ENCODE peak calls at places on chromosome 4, in five cellular contexts. One of them, this sample, is unnamed. For H3K36me3, the result is how much of the 10 kb centered on the place peaks cover.

GRCh38 chr4:83644677-83645639 is 109.0 kb downstream of the GPAT3 start:
- DNase-seq in ovary: no peak
- DNase-seq in MM.1S: peak
- DNase-seq in right lobe of liver: no peak
- DNase-seq in adrenal gland: no peak
- DNase-seq in this sample: no peak

GRCh38 chr4:121108557-121108956 is 36.2 kb upstream of the NDNF start:
- DNase-seq in adrenal gland: no peak
- DNase-seq in ovary: no peak
- DNase-seq in right lobe of liver: no peak
- DNase-seq in MM.1S: no peak
- DNase-seq in this sample: no peak

GRCh38 chr4:84582988-84583870 is at the start of gene CDS1:
- DNase-seq in MM.1S: no peak
- DNase-seq in right lobe of liver: peak
- DNase-seq in adrenal gland: peak
- DNase-seq in ovary: no peak
- DNase-seq in this sample: peak

GRCh38 chr4:6461301-6462165 is 10.9 kb downstream of the PPP2R2C start:
- DNase-seq in ovary: no peak
- DNase-seq in adrenal gland: peak
- DNase-seq in MM.1S: no peak
- DNase-seq in right lobe of liver: no peak
- DNase-seq in this sample: no peak

GRCh38 chr4:6190486-6190885 is 9.9 kb downstream of the JAKMIP1 start:
- DNase-seq in MM.1S: no peak
- DNase-seq in ovary: no peak
- DNase-seq in adrenal gland: no peak
- DNase-seq in right lobe of liver: no peak
- DNase-seq in this sample: no peak

GRCh38 chr4:25937801-25938200 is 23.8 kb downstream of the SMIM20 start:
- DNase-seq in adrenal gland: no peak
- DNase-seq in MM.1S: peak
- DNase-seq in ovary: no peak
- DNase-seq in right lobe of liver: no peak
- DNase-seq in this sample: no peak

GRCh38 chr4:112173593-112174559 is 28.6 kb downstream of the FAM241A start:
- DNase-seq in right lobe of liver: no peak
- DNase-seq in MM.1S: no peak
- DNase-seq in ovary: no peak
- DNase-seq in adrenal gland: no peak
- DNase-seq in this sample: no peak

GRCh38 chr4:77820836-77821561 is 1.8 kb upstream of the CNOT6L start:
- DNase-seq in adrenal gland: no peak
- DNase-seq in right lobe of liver: no peak
- DNase-seq in MM.1S: peak
- DNase-seq in ovary: no peak
- DNase-seq in this sample: no peak

GRCh38 chr4:150493846-150494245 is 88.1 kb upstream of the MAB21L2 start:
- DNase-seq in adrenal gland: no peak
- DNase-seq in ovary: no peak
- DNase-seq in right lobe of liver: no peak
- DNase-seq in MM.1S: no peak
- DNase-seq in this sample: no peak

GRCh38 chr4:7854697-7855370 is 84.8 kb downstream of the AFAP1 start:
- DNase-seq in right lobe of liver: no peak
- DNase-seq in adrenal gland: no peak
- DNase-seq in ovary: no peak
- DNase-seq in MM.1S: no peak
- DNase-seq in this sample: no peak

GRCh38 chr4:179536694-179537093 is 2094.5 kb upstream of the AGA start:
- DNase-seq in MM.1S: no peak
- DNase-seq in adrenal gland: no peak
- DNase-seq in right lobe of liver: no peak
- DNase-seq in ovary: no peak
- DNase-seq in this sample: no peak

GRCh38 chr4:13248621-13249298 is 235.4 kb downstream of the RAB28 start:
- DNase-seq in MM.1S: peak
- DNase-seq in right lobe of liver: no peak
- DNase-seq in ovary: no peak
- DNase-seq in adrenal gland: no peak
- DNase-seq in this sample: no peak

GRCh38 chr4:3287972-3288570 is 4.8 kb upstream of the RGS12 start:
- DNase-seq in ovary: no peak
- DNase-seq in right lobe of liver: no peak
- DNase-seq in MM.1S: no peak
- DNase-seq in adrenal gland: peak
- DNase-seq in this sample: no peak

GRCh38 chr4:2796261-2797187 is 3.6 kb downstream of the SH3BP2 start:
- DNase-seq in right lobe of liver: peak
- DNase-seq in MM.1S: no peak
- DNase-seq in adrenal gland: peak
- DNase-seq in ovary: peak
- DNase-seq in this sample: no peak

GRCh38 chr4:107619065-107619464 is 101.0 kb downstream of the PAPSS1 start:
- DNase-seq in ovary: no peak
- DNase-seq in right lobe of liver: no peak
- DNase-seq in adrenal gland: no peak
- DNase-seq in MM.1S: no peak
- DNase-seq in this sample: no peak

GRCh38 chr4:80237992-80238391 is 28.5 kb upstream of the FGF5 start:
- DNase-seq in MM.1S: no peak
- DNase-seq in adrenal gland: no peak
- DNase-seq in ovary: no peak
- DNase-seq in right lobe of liver: no peak
- DNase-seq in this sample: no peak

GRCh38 chr4:10299601-10300000 is 157.6 kb downstream of the ZNF518B start:
- DNase-seq in adrenal gland: no peak
- DNase-seq in MM.1S: no peak
- DNase-seq in right lobe of liver: no peak
- DNase-seq in ovary: no peak
- DNase-seq in this sample: no peak

GRCh38 chr4:10289534-10289899 is 167.7 kb downstream of the ZNF518B start:
- DNase-seq in MM.1S: no peak
- DNase-seq in right lobe of liver: no peak
- DNase-seq in ovary: no peak
- DNase-seq in adrenal gland: no peak
- DNase-seq in this sample: no peak

GRCh38 chr4:10298681-10299080 is 158.5 kb downstream of the ZNF518B start:
- DNase-seq in right lobe of liver: no peak
- DNase-seq in adrenal gland: no peak
- DNase-seq in ovary: no peak
- DNase-seq in MM.1S: no peak
- DNase-seq in this sample: no peak

GRCh38 chr4:10296730-10297129 is 160.5 kb downstream of the ZNF518B start:
- DNase-seq in MM.1S: no peak
- DNase-seq in adrenal gland: peak
- DNase-seq in ovary: no peak
- DNase-seq in right lobe of liver: no peak
- DNase-seq in this sample: no peak

GRCh38 chr4:10295326-10295725 is 161.9 kb downstream of the ZNF518B start:
- DNase-seq in adrenal gland: no peak
- DNase-seq in right lobe of liver: no peak
- DNase-seq in ovary: no peak
- DNase-seq in MM.1S: no peak
- DNase-seq in this sample: no peak
- TF ChIP-seq CTCF in adrenal gland: no peak
- TF ChIP-seq CTCF in right lobe of liver: no peak
- TF ChIP-seq CTCF in ovary: no peak
- TF ChIP-seq CTCF in MM.1S: no peak
- TF ChIP-seq CTCF in this sample: no peak

DNA sequence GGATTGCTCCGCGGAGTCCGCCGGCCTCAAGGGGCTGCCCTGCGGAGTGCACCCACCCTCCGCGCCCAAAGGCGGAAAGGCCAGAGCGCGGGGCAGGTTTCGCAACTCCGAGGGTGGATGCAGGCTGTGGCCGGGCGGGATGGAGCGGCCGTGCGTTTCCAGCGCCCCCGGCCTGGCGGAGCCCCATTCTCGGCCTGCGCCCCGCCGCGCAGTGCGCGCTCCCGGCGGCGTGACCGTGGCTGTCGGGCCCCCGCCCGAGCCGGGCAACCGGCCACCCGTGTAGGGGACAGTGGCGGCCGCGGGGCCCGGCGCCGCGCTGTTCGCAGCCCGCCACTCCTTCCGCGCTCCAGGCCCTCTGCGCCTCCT is 331 bp downstream of the SETD7 start:
- DNase-seq in right lobe of liver: peak
- DNase-seq in ovary: peak
- DNase-seq in adrenal gland: peak
- DNase-seq in MM.1S: no peak
- DNase-seq in this sample: peak
- H3K36me3 ChIP-seq in right lobe of liver: under half
- H3K36me3 ChIP-seq in ovary: under half
- H3K36me3 ChIP-seq in adrenal gland: under half
- H3K36me3 ChIP-seq in MM.1S: under half
- H3K36me3 ChIP-seq in this sample: under half

DNA sequence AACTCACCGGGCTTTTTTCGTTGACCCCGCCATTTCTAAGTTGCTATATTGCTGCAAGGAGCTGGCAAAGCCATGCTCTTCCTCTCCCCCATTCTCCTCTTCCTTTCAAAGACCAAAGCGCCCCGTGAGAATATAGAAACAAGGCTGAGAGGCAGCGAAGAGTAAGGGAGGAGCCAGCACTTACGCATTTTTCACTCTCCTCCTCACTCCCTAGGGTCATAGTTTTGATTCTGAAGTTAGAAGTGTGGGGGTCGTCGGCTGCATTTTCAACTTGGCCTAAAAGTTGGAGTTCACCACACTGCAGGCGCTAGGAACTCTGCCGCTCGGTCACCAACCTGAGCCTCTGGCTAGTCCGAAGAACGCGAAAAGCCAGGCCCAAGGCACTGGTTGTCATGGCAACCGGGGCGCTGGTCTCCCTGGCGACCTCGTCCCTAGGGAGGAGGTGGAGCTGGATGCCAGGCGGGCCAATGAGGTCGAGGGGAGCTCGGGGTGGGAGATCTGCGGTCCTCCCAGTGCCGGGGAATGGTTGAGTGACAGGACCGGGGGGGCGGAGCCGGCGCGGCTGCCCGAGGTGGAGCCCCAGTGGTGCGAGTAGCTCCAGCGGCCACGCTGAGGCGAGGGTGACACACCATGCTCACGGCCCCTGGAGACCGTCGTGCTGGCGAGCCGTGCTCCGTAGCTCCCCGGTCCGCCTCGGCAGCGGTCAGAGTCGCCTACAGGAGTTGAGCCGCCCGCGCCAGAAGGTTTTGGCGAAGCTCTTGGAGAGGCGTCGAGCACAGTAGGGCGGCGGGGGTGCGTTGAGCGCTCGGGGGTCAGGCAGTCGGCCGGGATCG is at the start of gene PTPN13:
- DNase-seq in MM.1S: peak
- DNase-seq in ovary: peak
- DNase-seq in adrenal gland: peak
- DNase-seq in right lobe of liver: peak
- DNase-seq in this sample: peak
- TF ChIP-seq CTCF in MM.1S: peak
- TF ChIP-seq CTCF in ovary: no peak
- TF ChIP-seq CTCF in adrenal gland: peak
- TF ChIP-seq CTCF in right lobe of liver: no peak
- TF ChIP-seq CTCF in this sample: no peak

GRCh38 chr4:39243462-39243861 is 61.1 kb downstream of the WDR19 start:
- DNase-seq in adrenal gland: no peak
- DNase-seq in ovary: no peak
- DNase-seq in right lobe of liver: no peak
- DNase-seq in MM.1S: no peak
- DNase-seq in this sample: no peak
- H3K36me3 ChIP-seq in adrenal gland: under half
- H3K36me3 ChIP-seq in ovary: under half
- H3K36me3 ChIP-seq in right lobe of liver: under half
- H3K36me3 ChIP-seq in MM.1S: under half
- H3K36me3 ChIP-seq in this sample: under half

GRCh38 chr4:56976878-56977320 is 507 bp downstream of the NOA1 start:
- DNase-seq in ovary: no peak
- DNase-seq in MM.1S: peak
- DNase-seq in right lobe of liver: peak
- DNase-seq in adrenal gland: no peak
- DNase-seq in this sample: peak
- TF ChIP-seq CTCF in ovary: no peak
- TF ChIP-seq CTCF in MM.1S: peak
- TF ChIP-seq CTCF in right lobe of liver: peak
- TF ChIP-seq CTCF in adrenal gland: no peak
- TF ChIP-seq CTCF in this sample: no peak

DNA sequence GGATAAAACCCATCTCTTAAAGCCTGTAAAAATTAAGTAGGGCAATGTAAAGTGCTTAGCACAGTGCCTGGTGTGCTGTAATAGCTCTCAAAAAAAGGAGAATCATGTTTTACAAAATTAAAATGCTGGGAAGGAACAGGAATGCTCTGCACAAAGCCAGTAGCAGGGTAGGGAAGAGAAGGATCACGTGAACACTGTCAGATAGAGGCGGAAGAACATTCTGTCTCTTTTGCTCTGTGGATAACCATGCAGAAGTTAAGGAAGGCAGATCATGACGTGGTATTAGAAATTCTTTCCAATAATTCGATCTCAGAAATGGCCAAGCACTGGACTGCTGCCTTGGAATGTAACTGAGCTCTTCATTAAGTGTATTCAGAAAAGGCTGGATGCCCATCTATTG is 136.2 kb upstream of the PDLIM3 start:
- DNase-seq in MM.1S: no peak
- DNase-seq in right lobe of liver: no peak
- DNase-seq in ovary: no peak
- DNase-seq in adrenal gland: no peak
- DNase-seq in this sample: no peak
- H3K36me3 ChIP-seq in MM.1S: under half
- H3K36me3 ChIP-seq in right lobe of liver: under half
- H3K36me3 ChIP-seq in ovary: under half
- H3K36me3 ChIP-seq in adrenal gland: under half
- H3K36me3 ChIP-seq in this sample: under half

This sample was measured in left ventricle myocardium inferior.